ENCODE peak calls at places on chromosomes 5 and 9, in four cellular contexts. D, B, T and Q are unnamed samples.

GRCh38 chr5:99025298-99026045 is 96.7 kb upstream of the CHD1 start:
- DNase-seq in B (no peak), T (no peak), D (peak), Q (no peak)

GRCh38 chr9:37453827-37454226 is 11.4 kb downstream of the ZBTB5 start:
- DNase-seq in D (no peak), B (no peak), T (no peak), Q (no peak)

GRCh38 chr5:40291338-40291737 is 388.4 kb upstream of the PTGER4 start:
- DNase-seq in D (no peak), T (no peak), B (no peak), Q (no peak)

GRCh38 chr5:147369742-147370374 is 135.0 kb downstream of the STK32A start:
- DNase-seq in T (no peak), B (no peak), D (peak), Q (no peak)

GRCh38 chr9:29439961-29440360 is 1866.7 kb upstream of the C9orf72 start:
- DNase-seq in D (no peak), T (no peak), B (no peak), Q (no peak)

GRCh38 chr5:163509288-163510040 is 4.0 kb downstream of the MAT2B start:
- DNase-seq in D (peak), B (no peak), T (no peak), Q (no peak)

GRCh38 chr5:76546497-76547102 is 76.6 kb downstream of the F2RL2 start:
- DNase-seq in T (no peak), B (peak), D (peak), Q (no peak)

GRCh38 chr9:113352006-113352405 is 2.7 kb downstream of the BSPRY start:
- DNase-seq in D (no peak), B (no peak), T (no peak), Q (no peak)

GRCh38 chr9:115671911-115672310 is 481.7 kb upstream of the PAPPA start:
- DNase-seq in B (no peak), T (no peak), D (no peak), Q (no peak)

GRCh38 chr5:33662721-33663435 is 222.1 kb downstream of the TARS1 start:
- DNase-seq in T (no peak), B (no peak), D (no peak), Q (no peak)

GRCh38 chr9:109975574-109976327 is 195.8 kb downstream of the PALM2AKAP2 start:
- DNase-seq in T (no peak), D (no peak), B (no peak), Q (no peak)

GRCh38 chr5:167783145-167783817 is 508.2 kb upstream of the WWC1 start:
- DNase-seq in B (no peak), D (peak), T (no peak), Q (no peak)

GRCh38 chr9:113568481-113569321 is 105.2 kb downstream of the RGS3 start:
- DNase-seq in T (no peak), D (peak), B (no peak), Q (no peak)

GRCh38 chr9:135229701-135230385 is 142.4 kb downstream of the OLFM1 start:
- DNase-seq in D (no peak), B (no peak), T (no peak), Q (no peak)

GRCh38 chr5:142701673-142702311 is 15.9 kb upstream of the FGF1 start:
- DNase-seq in B (no peak), D (no peak), T (no peak), Q (no peak)